ENCODE peak calls at places on chromosomes 12 and 14, in eight cellular contexts. U, A, G, Z, C, K, F and L are unnamed samples.
A peak's percentile ranks its signal among the peaks of the same experiment; 100 is the strongest.

GRCh38 chr12:6167327-6168280 is 32.6 kb upstream of the CD9 start:
- DNase-seq in U (no peak), A (no peak), G (peak; percentile 59), Z (no peak), C (no peak), K (peak; percentile 91), F (peak; percentile 89), L (no peak)

GRCh38 chr12:94867066-94867855 is 136.2 kb downstream of the NDUFA12 start:
- DNase-seq in U (no peak), A (no peak), G (no peak), Z (no peak), C (no peak), K (no peak), F (no peak), L (no peak)

GRCh38 chr14:102229071-102229738 is 75.8 kb downstream of the MOK start:
- DNase-seq in U (no peak), A (no peak), G (no peak), Z (no peak), C (no peak), K (no peak), F (no peak), L (no peak)

GRCh38 chr12:21788089-21788983 is 13.8 kb upstream of the KCNJ8 start:
- DNase-seq in U (no peak), A (no peak), G (no peak), Z (no peak), C (no peak), K (peak; percentile 52), F (no peak), L (no peak)

GRCh38 chr12:109892748-109893147 is 7.3 kb upstream of the TCHP start:
- DNase-seq in U (no peak), A (no peak), G (no peak), Z (no peak), C (no peak), K (no peak), F (no peak), L (no peak)

GRCh38 chr14:73142216-73142615 is 5.9 kb downstream of the PSEN1 start:
- DNase-seq in U (no peak), A (no peak), G (no peak), Z (no peak), C (no peak), K (no peak), F (no peak), L (no peak)

GRCh38 chr12:120847392-120848157 is 56.6 kb downstream of the SPPL3 start:
- DNase-seq in U (no peak), A (no peak), G (no peak), Z (no peak), C (no peak), K (peak; percentile 20), F (no peak), L (no peak)

GRCh38 chr12:118070650-118071049 is 9.7 kb upstream of the WSB2 start:
- DNase-seq in U (no peak), A (no peak), G (no peak), Z (no peak), C (no peak), K (no peak), F (no peak), L (no peak)

GRCh38 chr12:130041983-130042812 is 120.1 kb upstream of the FZD10 start:
- DNase-seq in U (peak; percentile 94), A (peak; percentile 82), G (peak; percentile 42), Z (peak; percentile 92), C (peak; percentile 78), K (peak; percentile 48), F (no peak), L (peak; percentile 11)

GRCh38 chr12:50842637-50843493 is at the start of gene TMPRSS12:
- DNase-seq in U (no peak), A (peak; percentile 11), G (peak; percentile 47), Z (peak; percentile 86), C (no peak), K (peak; percentile 64), F (no peak), L (no peak)

GRCh38 chr12:109951136-109951535 is 45.0 kb downstream of the GIT2 start:
- DNase-seq in U (no peak), A (no peak), G (no peak), Z (no peak), C (no peak), K (peak; percentile 28), F (peak; percentile 71), L (no peak)

GRCh38 chr12:93918262-93918661 is 230.1 kb upstream of the PLXNC1 start:
- DNase-seq in U (no peak), A (no peak), G (no peak), Z (no peak), C (no peak), K (peak; percentile 61), F (peak; percentile 94), L (no peak)

GRCh38 chr14:96122496-96122895 is 82.1 kb upstream of the BDKRB2 start:
- DNase-seq in U (peak; percentile 47), A (no peak), G (no peak), Z (no peak), C (no peak), K (no peak), F (no peak), L (no peak)

GRCh38 chr12:5267603-5268423 is 164.1 kb upstream of the NTF3 start:
- DNase-seq in U (no peak), A (no peak), G (no peak), Z (no peak), C (no peak), K (no peak), F (peak; percentile 28), L (no peak)

GRCh38 chr14:20609215-20610001 is 18.2 kb upstream of the RNASE12 start:
- DNase-seq in U (peak; percentile 71), A (peak; percentile 92), G (peak; percentile 67), Z (peak; percentile 90), C (peak; percentile 51), K (peak; percentile 60), F (peak; percentile 62), L (peak; percentile 35)

GRCh38 chr12:21221072-21221471 is 90.1 kb downstream of the SLCO1B1 start:
- DNase-seq in U (no peak), A (no peak), G (no peak), Z (no peak), C (no peak), K (no peak), F (no peak), L (no peak)

GRCh38 chr12:108173892-108174291 is 44.8 kb downstream of the WSCD2 start:
- DNase-seq in U (no peak), A (no peak), G (no peak), Z (no peak), C (no peak), K (no peak), F (no peak), L (no peak)

GRCh38 chr12:121285856-121286255 is 10.7 kb downstream of the CAMKK2 start:
- DNase-seq in U (no peak), A (no peak), G (no peak), Z (no peak), C (no peak), K (no peak), F (no peak), L (no peak)

GRCh38 chr14:102602421-102603292 is 10.2 kb downstream of the RCOR1 start:
- DNase-seq in U (no peak), A (no peak), G (no peak), Z (no peak), C (no peak), K (no peak), F (no peak), L (no peak)

GRCh38 chr12:57624441-57625220 is 8.4 kb downstream of the B4GALNT1 start:
- DNase-seq in U (no peak), A (no peak), G (no peak), Z (no peak), C (no peak), K (no peak), F (no peak), L (no peak)

GRCh38 chr12:26627335-26627734 is 205.7 kb downstream of the ITPR2 start:
- DNase-seq in U (no peak), A (no peak), G (no peak), Z (no peak), C (no peak), K (no peak), F (no peak), L (no peak)

GRCh38 chr12:44873898-44874297 is 2.2 kb downstream of the NELL2 start:
- DNase-seq in U (no peak), A (no peak), G (no peak), Z (no peak), C (no peak), K (no peak), F (no peak), L (no peak)
- TF ChIP-seq CTCF in U (peak; percentile 53), A (peak; percentile 47), G (no peak), Z (no peak), C (peak; percentile 28), K (no peak), F (no peak), L (peak; percentile 68)

GRCh38 chr14:23361320-23361719 is 3.7 kb downstream of the EFS start:
- DNase-seq in U (no peak), A (no peak), G (no peak), Z (no peak), C (no peak), K (no peak), F (peak; percentile 23), L (no peak)

GRCh38 chr14:23359167-23359626 is 5.8 kb downstream of the EFS start:
- DNase-seq in U (no peak), A (no peak), G (no peak), Z (no peak), C (no peak), K (no peak), F (no peak), L (no peak)

GRCh38 chr14:23359722-23360447 is 5.1 kb downstream of the EFS start:
- DNase-seq in U (no peak), A (no peak), G (no peak), Z (peak; percentile 46), C (no peak), K (no peak), F (no peak), L (no peak)

GRCh38 chr14:23361763-23362162 is 3.2 kb downstream of the EFS start:
- DNase-seq in U (no peak), A (no peak), G (no peak), Z (no peak), C (peak; percentile 45), K (no peak), F (no peak), L (no peak)

GRCh38 chr14:23360496-23360895 is 4.5 kb downstream of the EFS start:
- DNase-seq in U (no peak), A (peak; percentile 43), G (no peak), Z (no peak), C (peak; percentile 35), K (no peak), F (no peak), L (no peak)
- TF ChIP-seq CTCF in U (no peak), A (peak; percentile 28), G (no peak), Z (no peak), C (peak; percentile 49), K (no peak), F (peak; percentile 12), L (no peak)

DNA sequence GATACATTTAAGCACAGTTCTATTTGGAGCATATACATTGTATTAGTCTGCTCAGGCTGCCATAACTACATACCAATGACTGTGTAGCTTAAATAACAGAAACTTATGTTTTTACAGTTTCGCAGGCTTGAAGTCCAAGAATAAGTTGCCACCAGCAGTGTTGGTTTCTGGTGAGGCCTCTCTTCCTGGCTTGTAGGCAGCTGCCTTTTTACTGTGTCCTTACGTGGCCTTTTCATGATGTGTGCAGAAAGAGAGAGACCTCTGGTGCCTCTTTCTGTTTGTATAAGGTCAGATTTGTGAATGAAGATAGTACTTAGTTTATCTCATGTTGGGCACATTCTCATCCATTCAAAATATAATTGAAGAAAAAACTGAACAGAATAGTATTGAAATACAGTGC is 636.6 kb downstream of the FLRT2 start:
- DNase-seq in U (no peak), A (no peak), G (no peak), Z (no peak), C (no peak), K (no peak), F (no peak), L (no peak)
- TF ChIP-seq CTCF in U (no peak), A (no peak), G (no peak), Z (no peak), C (no peak), K (no peak), F (no peak), L (no peak)

GRCh38 chr12:131796754-131797587 is 31.2 kb upstream of the MMP17 start:
- DNase-seq in U (no peak), A (no peak), G (no peak), Z (peak; percentile 83), C (no peak), K (no peak), F (no peak), L (no peak)
- TF ChIP-seq CTCF in U (no peak), A (no peak), G (no peak), Z (no peak), C (no peak), K (no peak), F (no peak), L (no peak)